ENCODE peak calls at places on chromosomes 4 and X, in seven cellular contexts. W, J, F, M, A, L and Z are unnamed samples.

GRCh38 chrX:134373736-134374135 is 86.2 kb upstream of the HPRT1 start:
- DNase-seq in W (no peak), J (no peak), F (no peak), M (no peak), A (no peak), L (no peak), Z (no peak)

GRCh38 chrX:38095971-38096529 is 89.7 kb downstream of the SYTL5 start:
- DNase-seq in W (no peak), J (no peak), F (no peak), M (no peak), A (no peak), L (no peak), Z (no peak)

GRCh38 chr4:87529187-87529586 is at the start of gene SPARCL1:
- DNase-seq in W (no peak), J (peak), F (peak), M (no peak), A (no peak), L (peak), Z (no peak)

GRCh38 chr4:119284876-119285611 is 36.9 kb downstream of the FABP2 start:
- DNase-seq in W (no peak), J (no peak), F (no peak), M (no peak), A (no peak), L (no peak), Z (no peak)

GRCh38 chr4:118967393-118967792 is 78.7 kb downstream of the SYNPO2 start:
- DNase-seq in W (no peak), J (no peak), F (peak), M (no peak), A (no peak), L (peak), Z (peak)

GRCh38 chrX:118596428-118596827 is 100.8 kb downstream of the DOCK11 start:
- DNase-seq in W (no peak), J (no peak), F (no peak), M (no peak), A (no peak), L (no peak), Z (no peak)

GRCh38 chr4:44447563-44448504 is 775 bp downstream of the KCTD8 start:
- DNase-seq in W (no peak), J (no peak), F (peak), M (peak), A (peak), L (peak), Z (no peak)

GRCh38 chrX:9627827-9628406 is 137.7 kb downstream of the GPR143 start:
- DNase-seq in W (no peak), J (no peak), F (no peak), M (no peak), A (no peak), L (no peak), Z (no peak)

GRCh38 chr4:156628858-156629257 is 342.7 kb downstream of the PDGFC start:
- DNase-seq in W (no peak), J (no peak), F (no peak), M (no peak), A (no peak), L (no peak), Z (no peak)

GRCh38 chr4:52618795-52619590 is 40.1 kb downstream of the USP46 start:
- DNase-seq in W (no peak), J (no peak), F (no peak), M (no peak), A (no peak), L (no peak), Z (no peak)

GRCh38 chr4:18882468-18882867 is 860.9 kb upstream of the LCORL start:
- DNase-seq in W (no peak), J (no peak), F (no peak), M (no peak), A (no peak), L (no peak), Z (no peak)

GRCh38 chrX:37745835-37746234 is 34.0 kb upstream of the CYBB start:
- DNase-seq in W (no peak), J (no peak), F (no peak), M (no peak), A (no peak), L (no peak), Z (no peak)

GRCh38 chr4:180695851-180696250 is 1547.4 kb upstream of the TENM3 start:
- DNase-seq in W (no peak), J (no peak), F (no peak), M (no peak), A (no peak), L (no peak), Z (no peak)

GRCh38 chr4:138599965-138600364 is 357.8 kb upstream of the SLC7A11 start:
- DNase-seq in W (no peak), J (no peak), F (no peak), M (no peak), A (no peak), L (no peak), Z (no peak)

GRCh38 chrX:49930046-49930445 is 7.7 kb downstream of the CLCN5 start:
- DNase-seq in W (no peak), J (no peak), F (no peak), M (no peak), A (no peak), L (no peak), Z (no peak)

GRCh38 chr4:180380733-180381132 is 1862.5 kb upstream of the TENM3 start:
- DNase-seq in W (no peak), J (no peak), F (no peak), M (no peak), A (no peak), L (no peak), Z (no peak)

GRCh38 chrX:53074987-53075386 is 7.2 kb upstream of the TSPYL2 start:
- DNase-seq in W (peak), J (no peak), F (no peak), M (no peak), A (no peak), L (no peak), Z (no peak)

GRCh38 chr4:145234086-145234694 is 53.8 kb upstream of the OTUD4 start:
- DNase-seq in W (no peak), J (peak), F (no peak), M (peak), A (no peak), L (no peak), Z (no peak)

GRCh38 chr4:74364649-74365491 is at the start of gene EREG:
- DNase-seq in W (no peak), J (peak), F (peak), M (peak), A (no peak), L (no peak), Z (no peak)

GRCh38 chr4:153191795-153192363 is 12.4 kb upstream of the TRIM2 start:
- DNase-seq in W (no peak), J (no peak), F (peak), M (no peak), A (no peak), L (no peak), Z (no peak)

GRCh38 chr4:159178147-159178541 is 75.3 kb downstream of the RAPGEF2 start:
- DNase-seq in W (no peak), J (no peak), F (no peak), M (no peak), A (no peak), L (no peak), Z (no peak)
- TF ChIP-seq EP300 in W (no peak), J (no peak), F (no peak), M (no peak), A (no peak), L (no peak), Z (no peak)

GRCh38 chrX:20456971-20457370 is 190.3 kb upstream of the RPS6KA3 start:
- DNase-seq in W (no peak), J (no peak), F (no peak), M (no peak), A (no peak), L (no peak), Z (no peak)
- TF ChIP-seq EP300 in W (no peak), J (no peak), F (no peak), M (no peak), A (no peak), L (no peak), Z (no peak)

GRCh38 chr4:78774395-78774794 is 1.8 kb upstream of the BMP2K start:
- DNase-seq in W (no peak), J (no peak), F (no peak), M (no peak), A (no peak), L (no peak), Z (no peak)
- TF ChIP-seq EP300 in W (no peak), J (no peak), F (no peak), M (no peak), A (no peak), L (no peak), Z (no peak)

GRCh38 chrX:131441033-131441432 is 102.8 kb upstream of the OR13H1 start:
- DNase-seq in W (no peak), J (no peak), F (no peak), M (no peak), A (no peak), L (no peak), Z (no peak)

DNA sequence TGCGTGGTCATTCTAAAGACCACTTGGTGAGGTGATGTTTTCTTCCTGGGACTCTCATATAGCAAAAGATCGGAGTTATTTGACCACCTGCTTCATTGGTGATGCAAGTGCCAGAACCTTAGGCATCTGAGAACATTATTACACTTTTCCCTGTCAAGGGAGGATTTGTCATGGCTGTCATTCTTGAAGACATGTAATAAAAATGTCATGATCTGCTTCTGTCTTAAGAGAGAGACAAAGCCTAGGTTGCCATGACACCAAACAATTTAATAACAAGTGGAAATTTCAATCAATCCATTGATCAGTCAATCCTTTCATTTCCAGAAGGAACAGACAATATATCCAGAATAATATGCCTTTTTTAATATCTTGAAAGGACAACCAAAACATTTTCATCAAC is 97.9 kb upstream of the OR13H1 start:
- DNase-seq in W (no peak), J (no peak), F (no peak), M (no peak), A (no peak), L (no peak), Z (no peak)
- TF ChIP-seq EP300 in W (no peak), J (no peak), F (no peak), M (no peak), A (no peak), L (no peak), Z (no peak)

GRCh38 chr4:112230879-112231778 is 458 bp upstream of the AP1AR start:
- DNase-seq in W (peak), J (peak), F (peak), M (peak), A (peak), L (peak), Z (peak)
- TF ChIP-seq EP300 in W (no peak), J (no peak), F (no peak), M (no peak), A (peak), L (peak), Z (no peak)

GRCh38 chr4:179325181-179325580 is 1882.9 kb upstream of the AGA start:
- DNase-seq in W (no peak), J (no peak), F (no peak), M (no peak), A (no peak), L (no peak), Z (no peak)
- TF ChIP-seq EP300 in W (no peak), J (no peak), F (no peak), M (no peak), A (no peak), L (no peak), Z (no peak)

GRCh38 chrX:30906726-30907125 is 17.7 kb upstream of the TAB3 start:
- DNase-seq in W (no peak), J (no peak), F (no peak), M (no peak), A (no peak), L (no peak), Z (no peak)

GRCh38 chrX:30904632-30905031 is 15.6 kb upstream of the TAB3 start:
- DNase-seq in W (no peak), J (no peak), F (no peak), M (no peak), A (no peak), L (no peak), Z (no peak)

GRCh38 chrX:30905325-30905724 is 16.3 kb upstream of the TAB3 start:
- DNase-seq in W (no peak), J (no peak), F (no peak), M (no peak), A (no peak), L (no peak), Z (no peak)

GRCh38 chrX:30913556-30913955 is 24.5 kb upstream of the TAB3 start:
- DNase-seq in W (no peak), J (peak), F (no peak), M (no peak), A (no peak), L (no peak), Z (no peak)

GRCh38 chrX:30910124-30910860 is 21.2 kb upstream of the TAB3 start:
- DNase-seq in W (no peak), J (no peak), F (no peak), M (no peak), A (no peak), L (no peak), Z (no peak)
- TF ChIP-seq EP300 in W (no peak), J (no peak), F (no peak), M (no peak), A (no peak), L (no peak), Z (no peak)

DNA sequence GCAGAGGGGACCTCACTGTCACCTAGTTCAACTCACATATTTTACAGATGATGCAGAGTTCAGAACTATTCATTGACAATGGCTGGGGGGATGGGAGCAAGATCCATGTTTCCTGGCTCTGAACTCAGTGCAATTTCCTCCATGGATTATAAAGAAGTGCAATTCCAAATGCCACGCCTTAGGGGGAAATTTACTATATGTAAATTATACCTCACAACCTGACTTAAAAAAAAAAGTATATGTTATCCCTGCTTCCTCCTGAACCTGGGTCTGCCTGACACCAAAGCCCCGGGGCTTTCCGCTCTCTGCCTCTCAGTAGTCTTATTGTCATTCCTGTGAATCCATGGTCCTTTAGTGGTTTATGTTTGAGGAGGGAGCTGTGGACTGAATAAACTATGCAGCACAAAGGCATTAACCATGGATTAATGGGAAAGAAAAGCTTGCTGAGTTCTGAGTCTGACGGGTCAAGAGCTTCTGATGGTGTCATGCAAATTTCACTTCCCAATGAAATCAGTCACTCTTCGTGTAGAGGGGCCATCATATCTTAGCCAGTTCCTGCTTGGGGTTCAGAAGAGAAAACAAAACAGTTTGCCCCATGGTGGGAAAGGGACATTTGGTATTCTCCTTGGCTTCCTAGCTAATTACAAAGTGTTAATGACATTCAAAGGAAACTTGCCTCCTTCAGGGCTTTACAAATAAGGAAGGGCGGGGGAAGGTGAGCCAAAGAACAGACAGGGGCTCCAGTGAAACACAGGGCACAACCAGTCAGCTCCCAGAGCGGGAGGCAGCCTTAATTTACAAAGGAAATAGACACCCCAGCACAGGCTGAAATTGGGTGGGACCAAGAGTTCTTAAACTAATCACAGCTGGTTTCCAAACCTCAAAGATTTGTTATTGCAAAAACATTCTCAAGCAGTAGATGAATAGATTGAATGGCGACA is 14.3 kb downstream of the FAM9C start:
- DNase-seq in W (no peak), J (peak), F (no peak), M (no peak), A (no peak), L (no peak), Z (no peak)
- TF ChIP-seq EP300 in W (no peak), J (no peak), F (no peak), M (no peak), A (no peak), L (no peak), Z (no peak)